ENCODE peak calls at places on chromosomes 7 and 10, in nine cellular contexts. U, T, Q, I, J, L, M, S and K are unnamed samples.
A peak's percentile ranks its signal among the peaks of the same experiment; 100 is the strongest.

GRCh38 chr7:125126376-125126775 is 196.8 kb upstream of the POT1 start:
- DNase-seq in Q (no peak), J (no peak), M (no peak), S (no peak), I (no peak), T (no peak), L (no peak), U (no peak), K (no peak)

GRCh38 chr7:14841850-14842249 is 60.7 kb downstream of the DGKB start:
- DNase-seq in S (no peak), Q (no peak), T (no peak), L (peak; percentile 63), J (no peak), I (no peak), M (no peak), U (no peak), K (no peak)

GRCh38 chr7:120554960-120555571 is 282.1 kb downstream of the KCND2 start:
- DNase-seq in I (peak; percentile 54), S (no peak), U (no peak), J (no peak), L (peak; percentile 71), M (peak; percentile 73), T (no peak), Q (no peak), K (no peak)

GRCh38 chr10:129832582-129833249 is 131.4 kb downstream of the EBF3 start:
- DNase-seq in U (no peak), S (no peak), J (no peak), M (no peak), L (no peak), T (no peak), I (no peak), Q (no peak), K (no peak)

GRCh38 chr10:61475449-61475873 is 22.3 kb upstream of the TMEM26 start:
- DNase-seq in L (peak; percentile 98), Q (no peak), J (no peak), I (no peak), M (no peak), S (no peak), T (no peak), U (no peak), K (no peak)

GRCh38 chr10:75024971-75025523 is 86.4 kb upstream of the SAMD8 start:
- DNase-seq in M (no peak), L (no peak), J (no peak), Q (no peak), T (no peak), I (no peak), U (no peak), S (no peak), K (no peak)

GRCh38 chr10:13788701-13789447 is 202.1 kb downstream of the PRPF18 start:
- DNase-seq in S (peak; percentile 84), L (no peak), J (no peak), M (no peak), T (peak; percentile 71), I (no peak), Q (no peak), U (no peak), K (no peak)

GRCh38 chr7:38398725-38399321 is 125.4 kb upstream of the TARP start:
- DNase-seq in T (peak; percentile 27), Q (peak; percentile 47), J (no peak), S (no peak), M (peak; percentile 62), L (peak; percentile 52), U (peak; percentile 74), I (peak; percentile 7), K (no peak)

GRCh38 chr7:68014031-68014774 is 1017.6 kb downstream of the TYW1 start:
- DNase-seq in Q (no peak), U (no peak), L (no peak), M (no peak), I (no peak), T (no peak), S (no peak), J (no peak), K (peak; percentile 44)

GRCh38 chr7:84049034-84049433 is 145.6 kb downstream of the SEMA3A start:
- DNase-seq in L (peak; percentile 61), U (no peak), J (no peak), M (no peak), T (no peak), Q (no peak), S (no peak), I (no peak), K (no peak)

GRCh38 chr7:5773661-5774086 is 7.8 kb downstream of the RNF216 start:
- DNase-seq in I (peak; percentile 80), J (no peak), Q (no peak), M (no peak), U (no peak), S (peak; percentile 63), T (no peak), L (peak; percentile 83), K (peak; percentile 84)

GRCh38 chr10:100984670-100985177 is 2.6 kb downstream of the MRPL43 start:
- DNase-seq in T (no peak), J (no peak), I (no peak), U (no peak), M (peak; percentile 4), S (no peak), Q (no peak), L (no peak), K (no peak)

GRCh38 chr7:13117103-13117502 is 429.7 kb downstream of the ARL4A start:
- DNase-seq in L (peak; percentile 57), I (no peak), T (no peak), M (no peak), Q (no peak), U (no peak), J (no peak), S (no peak), K (no peak)

GRCh38 chr10:71362141-71362540 is 34.6 kb upstream of the CDH23 start:
- DNase-seq in J (no peak), S (no peak), M (no peak), L (no peak), Q (no peak), I (no peak), T (no peak), U (no peak), K (no peak)

GRCh38 chr10:27890971-27891370 is 107.9 kb downstream of the ODAD2 start:
- DNase-seq in Q (no peak), I (no peak), L (peak; percentile 30), S (no peak), T (no peak), U (no peak), J (no peak), M (no peak), K (no peak)

GRCh38 chr10:106360870-106361269 is 803.6 kb downstream of the SORCS1 start:
- DNase-seq in U (no peak), Q (no peak), L (peak; percentile 93), I (no peak), S (no peak), T (no peak), J (no peak), M (no peak), K (peak; percentile 97)

GRCh38 chr7:101175664-101176063 is 4.4 kb downstream of the NAT16 start:
- DNase-seq in I (no peak), J (no peak), T (no peak), L (no peak), S (no peak), Q (no peak), M (no peak), U (no peak), K (no peak)

GRCh38 chr7:101172005-101172853 is 6.9 kb upstream of the VGF start:
- DNase-seq in T (no peak), L (no peak), I (no peak), J (no peak), M (peak; percentile 41), Q (peak; percentile 28), S (no peak), U (no peak), K (no peak)

GRCh38 chr7:101173752-101174244 is 6.3 kb downstream of the NAT16 start:
- DNase-seq in S (no peak), I (no peak), M (peak; percentile 33), T (no peak), U (no peak), L (peak; percentile 75), Q (peak; percentile 26), J (peak; percentile 47), K (no peak)

GRCh38 chr7:101172854-101173751 is 7.0 kb downstream of the NAT16 start:
- DNase-seq in I (no peak), S (no peak), U (peak; percentile 91), J (no peak), L (peak; percentile 91), T (peak; percentile 70), M (no peak), Q (no peak), K (no peak)

DNA sequence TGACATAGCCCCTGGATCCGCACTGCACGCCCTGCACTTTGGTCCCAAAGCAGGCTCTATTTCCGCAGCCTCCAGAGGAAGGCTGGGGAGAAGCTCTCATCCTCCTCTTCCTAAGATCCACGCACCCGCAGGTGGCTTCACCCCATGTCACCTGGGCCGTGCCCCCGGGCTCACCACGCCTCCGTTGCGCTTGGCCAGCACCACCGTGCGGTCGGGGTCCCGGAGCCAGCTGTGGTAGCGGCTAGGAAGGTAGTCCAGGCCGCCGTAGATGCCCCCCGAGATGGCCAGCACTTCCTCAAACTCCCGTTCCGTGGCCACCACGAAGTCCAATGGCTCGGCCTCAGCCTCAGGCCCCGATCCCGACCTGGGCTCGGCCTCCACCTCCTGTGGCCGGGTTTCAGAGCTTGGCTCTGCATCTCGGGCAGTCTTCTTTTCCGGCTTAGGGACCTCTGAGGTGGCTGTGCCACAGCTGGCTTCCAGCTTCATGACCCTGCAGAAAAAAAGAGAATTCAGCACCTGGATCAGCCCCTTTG is 5.7 kb downstream of the NAT16 start:
- DNase-seq in L (no peak), I (no peak), U (no peak), S (no peak), T (no peak), M (no peak), Q (no peak), J (no peak), K (no peak)
- H3K27me3 ChIP-seq in L (peaks cover 41% of the 10 kb centered on the region), I (peaks cover 65% of the 10 kb centered on the region), U (peaks cover 100% of the 10 kb centered on the region), S (peaks cover 53% of the 10 kb centered on the region), T (no peaks in the 10 kb centered on the region), M (peaks cover 95% of the 10 kb centered on the region), Q (peaks cover 54% of the 10 kb centered on the region), J (peaks cover 88% of the 10 kb centered on the region), K (peaks cover 94% of the 10 kb centered on the region)

GRCh38 chr7:44382459-44383300 is 57.3 kb upstream of the CAMK2B start:
- DNase-seq in M (no peak), S (peak; percentile 58), U (no peak), L (no peak), J (no peak), I (no peak), T (no peak), Q (no peak), K (no peak)
- H3K4me1 ChIP-seq in M (no peaks in the 10 kb centered on the region), S (peaks cover 38% of the 10 kb centered on the region), U (no peaks in the 10 kb centered on the region), L (peaks cover 40% of the 10 kb centered on the region), J (no peaks in the 10 kb centered on the region), I (no peaks in the 10 kb centered on the region), T (peaks cover 29% of the 10 kb centered on the region), Q (no peaks in the 10 kb centered on the region), K (peaks cover 15% of the 10 kb centered on the region)

DNA sequence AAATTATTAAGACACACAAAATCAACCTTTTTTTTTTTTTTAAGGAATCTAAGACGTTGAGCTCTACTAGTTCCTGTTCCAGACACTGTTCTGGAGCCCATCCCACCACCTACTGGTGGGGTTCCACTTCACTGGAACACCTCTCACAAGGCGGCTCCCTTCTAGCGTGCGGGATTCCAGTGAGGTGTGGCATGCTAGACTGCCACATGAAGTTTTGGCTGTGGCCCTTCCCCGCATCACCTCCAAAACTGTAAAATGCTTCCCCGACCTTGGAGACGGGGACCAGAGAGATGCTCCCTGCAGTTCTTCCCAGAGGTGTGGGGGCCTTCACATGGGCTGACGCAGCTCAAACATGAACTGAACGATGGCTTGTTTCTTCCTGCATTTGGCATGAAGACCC is 12.6 kb downstream of the FAM53B start:
- DNase-seq in I (no peak), U (peak; percentile 21), L (no peak), Q (no peak), S (peak; percentile 46), T (no peak), M (no peak), J (no peak), K (no peak)
- H3K27ac ChIP-seq in I (no peak overlapping the region), U (no peak overlapping the region), L (no peak overlapping the region), Q (no peak overlapping the region), S (peak overlapping the region; percentile 79), T (peak overlapping the region; percentile 95), M (no peak overlapping the region), J (peak overlapping the region; percentile 80), K (no peak overlapping the region)

GRCh38 chr7:155545348-155545747 is 1.0 kb downstream of the CNPY1 start:
- DNase-seq in L (no peak), M (no peak), J (no peak), Q (no peak), I (no peak), S (no peak), T (no peak), U (no peak), K (no peak)
- H3K27me3 ChIP-seq in L (peaks cover 79% of the 10 kb centered on the region), M (peaks cover 100% of the 10 kb centered on the region), J (no peaks in the 10 kb centered on the region), Q (no peaks in the 10 kb centered on the region), I (no peaks in the 10 kb centered on the region), S (no peaks in the 10 kb centered on the region), T (no peaks in the 10 kb centered on the region), U (no peaks in the 10 kb centered on the region), K (peaks cover 2% of the 10 kb centered on the region)